ENCODE peak calls at places on chromosome X, in six cellular contexts. L, V, Y, A, D and Z are unnamed samples.

GRCh38 chrX:129695535-129695934 is 40.8 kb upstream of the APLN start:
- DNase-seq in Y (no peak), A (no peak), L (no peak), D (no peak), V (no peak), Z (no peak)

GRCh38 chrX:46559062-46559461 is 13.8 kb upstream of the ZNF674 start:
- DNase-seq in D (no peak), L (no peak), Y (no peak), A (no peak), V (no peak), Z (no peak)

GRCh38 chrX:141669689-141670088 is 28.9 kb downstream of the SPANXD start:
- DNase-seq in L (no peak), D (no peak), A (no peak), V (peak; percentile 42), Y (no peak), Z (no peak)

GRCh38 chrX:14015294-14015693 is 14.4 kb downstream of the GEMIN8 start:
- DNase-seq in V (peak; percentile 15), Y (no peak), L (no peak), D (no peak), A (no peak), Z (no peak)

GRCh38 chrX:96436105-96436504 is 248.5 kb upstream of the DIAPH2 start:
- DNase-seq in V (peak; percentile 48), L (peak; percentile 60), D (no peak), Y (no peak), A (peak; percentile 69), Z (no peak)

GRCh38 chrX:154434394-154435168 is 2.4 kb upstream of the GDI1 start:
- DNase-seq in D (no peak), L (no peak), Y (no peak), A (no peak), V (no peak), Z (no peak)

GRCh38 chrX:46953597-46953996 is 41.4 kb downstream of the JADE3 start:
- DNase-seq in V (peak; percentile 34), A (no peak), L (peak; percentile 14), Y (no peak), D (no peak), Z (peak; percentile 76)

GRCh38 chrX:102085706-102086105 is 39.8 kb upstream of the TCEAL2 start:
- DNase-seq in A (no peak), L (peak; percentile 0), Y (no peak), V (no peak), D (no peak), Z (peak; percentile 18)

GRCh38 chrX:29661290-29661689 is 554.1 kb upstream of the MAGEB2 start:
- DNase-seq in Y (no peak), V (peak; percentile 54), D (peak; percentile 31), L (peak; percentile 45), A (peak; percentile 73), Z (no peak)

GRCh38 chrX:29662101-29662500 is 553.3 kb upstream of the MAGEB2 start:
- DNase-seq in D (peak; percentile 81), L (peak; percentile 81), A (peak; percentile 82), Y (peak; percentile 8), V (peak; percentile 51), Z (peak; percentile 20)

GRCh38 chrX:29659911-29660310 is 555.5 kb upstream of the MAGEB2 start:
- DNase-seq in A (no peak), Y (no peak), D (no peak), V (no peak), L (no peak), Z (no peak)

GRCh38 chrX:29665532-29665931 is 549.8 kb upstream of the MAGEB2 start:
- DNase-seq in V (no peak), D (no peak), L (no peak), Y (no peak), A (no peak), Z (no peak)

GRCh38 chrX:29662759-29663503 is 552.4 kb upstream of the MAGEB2 start:
- DNase-seq in A (peak; percentile 98), V (peak; percentile 88), D (peak; percentile 97), Y (peak; percentile 48), L (peak; percentile 93), Z (peak; percentile 55)
- H3K4me2 ChIP-seq in A (peak overlapping the region; percentile 67), V (peak overlapping the region; percentile 48), D (peak overlapping the region; percentile 83), Y (no peak overlapping the region), L (no peak overlapping the region), Z (no peak overlapping the region)

GRCh38 chrX:87890437-87890836 is 372.8 kb downstream of the KLHL4 start:
- DNase-seq in V (no peak), A (no peak), Y (no peak), D (no peak), L (no peak), Z (no peak)
- H3K36me3 ChIP-seq in V (no peaks in the 10 kb centered on the region), A (no peaks in the 10 kb centered on the region), Y (no peaks in the 10 kb centered on the region), D (no peaks in the 10 kb centered on the region), L (no peaks in the 10 kb centered on the region), Z (no peaks in the 10 kb centered on the region)

DNA sequence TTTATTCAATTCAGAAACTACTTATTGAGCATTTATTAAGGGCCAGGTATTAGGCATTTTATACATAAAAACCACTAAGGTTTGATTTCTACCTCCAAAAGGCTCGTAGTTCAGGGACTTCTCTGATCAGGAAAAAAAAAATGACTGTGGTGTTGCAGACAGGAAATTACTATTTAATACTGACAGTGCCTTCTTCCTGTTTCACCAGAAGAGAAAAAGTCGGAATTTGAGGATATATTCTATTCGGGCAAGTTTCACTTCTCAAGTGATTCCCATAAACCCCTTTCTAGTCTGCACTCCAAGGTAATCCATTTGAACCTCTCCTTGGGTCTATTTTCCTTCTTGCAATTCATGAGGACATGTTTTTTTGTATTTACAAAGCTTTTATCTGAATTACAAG is 15.3 kb upstream of the TASL start:
- DNase-seq in D (no peak), L (no peak), V (no peak), A (no peak), Y (no peak), Z (no peak)
- H3K4me2 ChIP-seq in D (no peak overlapping the region), L (no peak overlapping the region), V (no peak overlapping the region), A (no peak overlapping the region), Y (no peak overlapping the region), Z (no peak overlapping the region)

GRCh38 chrX:53571494-53571893 is 115.0 kb downstream of the HUWE1 start:
- DNase-seq in D (no peak), A (no peak), Y (no peak), V (no peak), L (no peak), Z (no peak)
- H3K36me3 ChIP-seq in D (peaks cover 20% of the 10 kb centered on the region), A (peaks cover 29% of the 10 kb centered on the region), Y (no peaks in the 10 kb centered on the region), V (peaks cover 5% of the 10 kb centered on the region), L (peaks cover 99% of the 10 kb centered on the region), Z (peaks cover 9% of the 10 kb centered on the region)

DNA sequence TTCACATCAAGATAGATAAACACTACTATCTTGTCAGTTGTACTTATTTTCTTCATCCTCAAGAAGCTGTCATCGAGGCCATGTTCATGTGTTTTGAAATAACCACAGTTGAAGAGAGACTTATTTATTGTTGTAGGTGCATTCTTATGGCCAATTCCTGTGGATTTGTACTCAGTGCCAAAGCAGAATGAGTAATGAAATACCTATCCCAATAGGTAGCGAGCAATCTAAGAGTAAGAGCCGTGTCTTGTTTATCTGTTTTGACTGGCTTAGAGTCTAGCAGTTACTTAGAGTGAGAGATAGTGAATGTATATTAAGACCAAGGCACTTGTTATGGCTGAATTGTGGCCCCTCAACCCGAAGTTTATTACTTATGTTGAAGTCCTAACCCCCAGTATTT is 631.0 kb upstream of the SPANXN1 start:
- DNase-seq in Y (no peak), A (no peak), V (no peak), L (no peak), D (peak; percentile 73), Z (peak; percentile 17)
- H3K4me2 ChIP-seq in Y (no peak overlapping the region), A (no peak overlapping the region), V (no peak overlapping the region), L (no peak overlapping the region), D (no peak overlapping the region), Z (no peak overlapping the region)

DNA sequence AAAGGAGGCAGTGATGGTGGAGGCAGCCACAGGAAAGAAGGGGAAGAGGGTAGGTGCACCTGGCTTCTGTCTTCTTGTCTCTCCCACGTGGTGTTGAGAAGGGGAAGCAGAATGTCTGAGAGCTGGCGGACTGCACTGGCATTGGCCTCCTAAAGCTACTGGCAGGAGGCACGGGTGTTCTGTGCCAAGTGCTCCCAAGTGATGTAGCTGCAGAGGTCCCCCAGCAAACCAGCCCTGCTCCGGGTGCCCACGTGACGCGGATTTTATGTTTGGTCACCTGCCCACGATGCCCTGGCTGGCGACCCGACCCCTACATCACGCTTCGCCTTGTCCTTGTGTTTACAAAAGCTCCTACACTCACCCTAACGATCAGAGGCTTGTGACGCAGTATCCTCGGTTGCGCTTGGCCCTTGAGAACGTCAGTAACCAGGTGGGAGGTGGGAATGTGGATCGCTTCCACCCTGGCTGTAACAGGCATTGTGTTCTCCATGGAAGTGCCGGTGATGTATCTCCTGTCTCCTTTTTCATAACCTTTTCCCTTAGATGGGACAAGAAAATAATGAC is 28.4 kb upstream of the XG start:
- DNase-seq in D (no peak), L (no peak), V (no peak), A (no peak), Y (no peak), Z (no peak)
- H3K36me3 ChIP-seq in D (peaks cover 2% of the 10 kb centered on the region), L (peaks cover 98% of the 10 kb centered on the region), V (peaks cover 24% of the 10 kb centered on the region), A (peaks cover 56% of the 10 kb centered on the region), Y (no peaks in the 10 kb centered on the region), Z (peaks cover 5% of the 10 kb centered on the region)

GRCh38 chrX:53768451-53769246 is 82.1 kb upstream of the HUWE1 start:
- DNase-seq in L (no peak), Y (no peak), D (no peak), A (no peak), V (no peak), Z (no peak)

DNA sequence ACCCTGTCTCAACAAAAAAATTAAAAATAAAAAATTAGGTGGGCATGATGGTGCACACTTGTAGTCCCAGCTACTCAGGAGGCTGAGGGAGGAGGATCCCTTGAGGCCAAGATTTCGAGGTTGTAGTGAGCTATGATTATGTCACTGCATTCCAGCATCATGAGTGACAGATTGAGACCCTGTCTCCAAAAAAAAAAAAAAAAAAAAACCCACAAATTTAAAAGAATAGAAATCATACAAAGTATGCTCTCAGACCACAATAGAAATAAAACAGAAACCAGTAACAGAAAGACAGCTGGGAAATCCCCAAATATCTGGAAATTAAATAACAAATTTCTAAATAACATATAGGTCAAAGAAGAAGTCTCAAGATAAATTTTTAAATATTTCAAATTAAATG is 81.0 kb upstream of the HUWE1 start:
- DNase-seq in A (no peak), Y (no peak), D (no peak), L (no peak), V (no peak), Z (no peak)
- H3K4me2 ChIP-seq in A (no peak overlapping the region), Y (no peak overlapping the region), D (no peak overlapping the region), L (no peak overlapping the region), V (no peak overlapping the region), Z (no peak overlapping the region)

DNA sequence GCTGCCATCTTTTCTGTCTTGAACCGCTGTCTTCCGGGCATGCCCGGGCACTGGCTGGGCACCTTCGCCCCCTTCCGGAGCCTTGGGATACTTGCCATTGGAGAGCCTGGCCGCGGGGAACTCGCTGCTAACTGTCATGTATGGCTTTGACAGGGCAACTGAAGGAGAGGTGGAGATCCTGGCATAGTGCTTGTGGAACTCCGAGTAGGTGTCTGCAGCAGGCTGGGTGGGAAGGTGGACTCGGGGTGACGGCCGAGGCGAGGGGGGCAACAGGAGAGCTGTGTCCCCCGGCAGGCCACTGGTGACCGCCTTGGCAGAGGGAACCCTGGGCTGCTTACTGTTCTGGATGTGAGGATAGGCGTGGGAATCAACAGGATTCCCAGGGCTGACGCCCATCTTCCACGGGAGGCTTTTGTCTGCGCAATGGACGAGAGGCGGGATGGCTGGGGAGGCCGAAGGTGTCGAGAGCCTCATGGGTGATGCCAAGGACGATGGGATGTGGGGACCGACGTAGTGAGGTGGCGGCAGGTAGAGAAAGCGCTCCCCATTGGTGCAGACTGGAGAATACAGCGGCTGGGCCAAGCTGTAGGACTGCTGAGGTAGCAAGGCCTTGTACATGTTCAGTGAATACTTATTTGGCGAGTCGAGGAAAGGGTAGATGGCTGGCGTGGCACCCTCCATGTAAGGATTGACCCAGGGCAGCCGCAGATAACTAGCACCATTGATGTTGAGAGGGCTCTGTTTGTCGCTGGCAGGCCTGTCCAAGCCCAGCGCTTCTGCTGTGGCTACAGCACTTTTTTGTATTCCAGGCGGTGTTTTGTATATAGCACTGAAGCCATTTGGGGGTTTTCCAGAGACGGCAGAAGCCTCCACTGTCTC is 23.4 kb downstream of the BCOR start:
- DNase-seq in A (no peak), Y (no peak), L (no peak), D (no peak), V (no peak), Z (no peak)
- H3K36me3 ChIP-seq in A (peaks cover 36% of the 10 kb centered on the region), Y (no peaks in the 10 kb centered on the region), L (peaks cover 37% of the 10 kb centered on the region), D (no peaks in the 10 kb centered on the region), V (peaks cover 1% of the 10 kb centered on the region), Z (peaks cover 4% of the 10 kb centered on the region)